ENCODE peak calls at places on chromosomes 5 and 9, in eight cellular contexts. J, P, V, L, F, Y, K and T are unnamed samples.

GRCh38 chr5:37247036-37247435 is 2.1 kb downstream of the CPLANE1 start:
- DNase-seq in P (no peak), V (no peak), K (no peak), Y (no peak), L (no peak), F (peak), J (no peak), T (no peak)

GRCh38 chr9:21506910-21507795 is 25.0 kb upstream of the IFNE start:
- DNase-seq in K (no peak), J (no peak), P (no peak), Y (peak), L (no peak), V (no peak), F (peak), T (no peak)

GRCh38 chr5:38651806-38652205 is 95.4 kb upstream of the LIFR start:
- DNase-seq in Y (no peak), K (no peak), P (no peak), L (no peak), V (no peak), F (no peak), J (no peak), T (no peak)

GRCh38 chr5:21654-22233 is 70.2 kb upstream of the PLEKHG4B start:
- DNase-seq in P (no peak), F (no peak), K (no peak), V (peak), L (no peak), J (peak), Y (peak), T (peak)

GRCh38 chr5:134091626-134092121 is 22.8 kb upstream of the TCF7 start:
- DNase-seq in J (no peak), Y (no peak), F (no peak), P (no peak), K (no peak), V (no peak), L (no peak), T (no peak)

GRCh38 chr5:109350537-109351270 is 59.1 kb downstream of the PJA2 start:
- DNase-seq in J (no peak), Y (no peak), K (no peak), P (no peak), L (no peak), V (no peak), F (no peak), T (no peak)

GRCh38 chr5:95081500-95082355 is 203.2 kb downstream of the MCTP1 start:
- DNase-seq in J (peak), Y (peak), K (no peak), P (no peak), V (no peak), F (peak), L (no peak), T (no peak)

GRCh38 chr5:33639478-33639877 is 198.7 kb downstream of the TARS1 start:
- DNase-seq in J (no peak), Y (no peak), F (no peak), K (no peak), P (no peak), L (no peak), V (no peak), T (no peak)

GRCh38 chr5:174947548-174947947 is 223.2 kb downstream of the MSX2 start:
- DNase-seq in V (no peak), F (no peak), J (no peak), K (no peak), L (no peak), Y (no peak), P (no peak), T (no peak)

GRCh38 chr9:115694991-115695390 is 458.6 kb upstream of the PAPPA start:
- DNase-seq in V (no peak), P (no peak), J (no peak), Y (no peak), F (no peak), L (no peak), K (no peak), T (no peak)

GRCh38 chr9:125387861-125388524 is 126.4 kb downstream of the GAPVD1 start:
- DNase-seq in P (peak), F (no peak), Y (no peak), K (no peak), J (no peak), V (no peak), L (no peak), T (no peak)

GRCh38 chr5:135694016-135694415 is 115.2 kb upstream of the CXCL14 start:
- DNase-seq in P (no peak), J (no peak), F (no peak), K (no peak), Y (no peak), L (no peak), V (no peak), T (no peak)

GRCh38 chr5:3595102-3595961 is at the start of gene IRX1:
- DNase-seq in L (peak), J (no peak), V (peak), K (no peak), Y (no peak), F (no peak), P (no peak), T (no peak)

GRCh38 chr9:4828776-4829175 is 36.0 kb downstream of the RCL1 start:
- DNase-seq in V (no peak), Y (no peak), J (no peak), P (peak), L (no peak), F (peak), K (no peak), T (no peak)

GRCh38 chr9:136345281-136346156 is 18.0 kb downstream of the DNLZ start:
- DNase-seq in Y (peak), J (no peak), V (peak), L (peak), F (peak), K (no peak), P (peak), T (no peak)

GRCh38 chr5:119795768-119796167 is 166.4 kb downstream of the FAM170A start:
- DNase-seq in V (no peak), K (no peak), F (no peak), Y (no peak), L (no peak), P (peak), J (no peak), T (no peak)
- TF ChIP-seq MAX in V (no peak), K (no peak), F (no peak), Y (no peak), L (no peak), P (no peak), J (no peak), T (no peak)

GRCh38 chr9:14180942-14181270 is 133.0 kb downstream of the NFIB start:
- DNase-seq in L (no peak), V (no peak), F (no peak), K (no peak), P (no peak), Y (no peak), J (no peak), T (no peak)

GRCh38 chr9:14183001-14183400 is 130.9 kb downstream of the NFIB start:
- DNase-seq in V (no peak), F (no peak), K (no peak), J (no peak), P (no peak), Y (no peak), L (no peak), T (no peak)

GRCh38 chr9:14180077-14180941 is 133.6 kb downstream of the NFIB start:
- DNase-seq in K (no peak), J (no peak), V (no peak), L (no peak), F (no peak), Y (no peak), P (no peak), T (no peak)

GRCh38 chr9:14175778-14176177 is 138.2 kb downstream of the NFIB start:
- DNase-seq in Y (no peak), F (no peak), K (no peak), L (no peak), P (no peak), V (no peak), J (no peak), T (no peak)

DNA sequence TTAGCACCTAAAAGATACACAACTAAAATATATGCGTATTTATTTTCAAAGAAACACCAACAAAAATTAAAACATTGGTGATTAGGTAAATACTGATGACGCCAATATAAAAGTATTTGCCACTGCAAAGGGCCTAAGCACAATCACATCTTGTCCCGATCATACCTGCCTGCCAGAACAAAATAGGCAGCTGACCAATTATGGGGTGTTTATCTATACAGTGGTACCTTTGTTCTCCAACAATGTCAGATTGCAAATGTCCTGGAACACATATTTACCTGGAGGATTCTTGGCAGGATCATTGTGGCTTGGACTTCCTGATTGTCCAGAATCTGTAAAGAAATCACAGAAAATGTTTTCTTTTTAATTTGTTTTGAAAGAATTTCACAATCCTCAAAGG is 134.5 kb downstream of the NFIB start:
- DNase-seq in F (no peak), P (no peak), Y (no peak), L (no peak), V (no peak), J (no peak), K (no peak), T (peak)
- TF ChIP-seq MAX in F (no peak), P (no peak), Y (no peak), L (no peak), V (no peak), J (no peak), K (no peak), T (no peak)

GRCh38 chr5:145938699-145939531 is 2.5 kb downstream of the SH3RF2 start:
- DNase-seq in F (no peak), K (no peak), L (no peak), P (no peak), Y (no peak), V (peak), J (no peak), T (no peak)

GRCh38 chr5:145937432-145938250 is 1.3 kb downstream of the SH3RF2 start:
- DNase-seq in P (no peak), F (no peak), K (peak), L (peak), Y (peak), V (peak), J (peak), T (peak)

GRCh38 chr5:145939532-145940065 is 3.2 kb downstream of the SH3RF2 start:
- DNase-seq in V (no peak), F (no peak), J (no peak), L (no peak), Y (no peak), K (no peak), P (no peak), T (no peak)

GRCh38 chr5:145934276-145934675 is 2.1 kb upstream of the SH3RF2 start:
- DNase-seq in Y (no peak), K (no peak), F (no peak), L (no peak), V (no peak), P (no peak), J (peak), T (no peak)

DNA sequence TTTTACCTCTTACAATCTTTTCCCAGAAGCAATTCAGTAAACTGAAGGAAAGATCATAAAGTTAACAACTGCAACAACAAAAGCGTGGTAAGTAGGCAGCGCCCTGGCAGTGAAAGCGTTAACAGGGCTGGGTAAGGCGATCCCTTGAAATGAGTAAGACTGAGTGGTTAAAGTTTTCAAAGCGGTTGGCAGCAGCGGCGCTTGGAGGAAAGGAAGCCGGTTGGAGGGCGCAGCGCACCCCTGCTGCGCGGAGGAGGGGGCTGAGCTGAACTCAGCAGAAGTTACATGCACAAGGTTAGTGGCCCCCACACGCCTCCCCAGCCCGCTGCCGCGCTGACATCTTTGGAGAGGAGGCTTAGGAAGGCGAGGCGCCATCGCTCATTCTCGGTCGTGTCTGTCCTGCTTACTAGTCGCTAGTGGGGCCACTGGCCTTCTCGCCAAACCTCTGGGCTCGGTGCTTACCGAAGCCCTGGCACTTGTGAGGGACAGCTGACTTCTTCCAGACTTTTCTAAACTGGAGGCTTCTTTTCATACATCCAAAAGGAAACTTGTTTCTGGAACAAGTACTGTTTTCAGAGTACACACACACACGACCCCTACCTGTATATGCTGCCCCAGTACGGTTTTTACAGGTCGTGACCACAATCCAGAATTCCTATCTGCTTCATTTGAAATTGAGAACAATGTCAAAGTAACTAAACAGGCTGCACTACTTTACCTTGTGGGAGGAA is at the start of gene SH3RF2:
- DNase-seq in K (peak), V (no peak), J (peak), L (peak), Y (peak), F (peak), P (peak), T (peak)
- TF ChIP-seq MAX in K (peak), V (no peak), J (peak), L (peak), Y (peak), F (no peak), P (no peak), T (no peak)

GRCh38 chr5:16048132-16048531 is 131.5 kb downstream of the MARCHF11 start:
- DNase-seq in J (no peak), P (no peak), Y (no peak), F (no peak), K (no peak), V (no peak), L (no peak), T (no peak)

GRCh38 chr5:16049766-16050165 is 129.8 kb downstream of the MARCHF11 start:
- DNase-seq in J (no peak), V (no peak), P (no peak), F (no peak), L (no peak), Y (no peak), K (no peak), T (no peak)

GRCh38 chr5:16050414-16050813 is 129.2 kb downstream of the MARCHF11 start:
- DNase-seq in Y (no peak), K (no peak), L (no peak), F (no peak), V (no peak), P (no peak), J (no peak), T (no peak)

DNA sequence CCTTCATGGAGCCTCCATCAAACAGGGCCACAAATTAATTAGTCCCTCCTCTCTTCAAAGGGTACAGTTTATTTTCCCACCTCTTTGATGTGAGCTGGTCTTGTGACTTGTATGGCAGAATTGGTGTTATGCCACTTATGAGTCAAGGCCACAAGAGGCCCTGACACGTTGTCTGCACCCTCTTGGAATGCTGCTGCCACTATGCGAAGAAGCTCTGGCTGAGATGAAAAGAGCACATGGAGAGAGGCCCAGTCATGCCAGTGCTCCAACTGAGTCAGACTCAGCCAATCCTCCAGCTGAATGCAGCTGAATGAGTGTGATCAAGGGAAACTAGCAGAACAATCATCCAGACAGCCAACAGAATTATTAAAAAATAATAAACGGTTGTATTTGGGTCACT is 128.3 kb downstream of the MARCHF11 start:
- DNase-seq in V (no peak), F (no peak), K (no peak), J (no peak), P (no peak), Y (no peak), L (no peak), T (no peak)
- TF ChIP-seq MAX in V (no peak), F (no peak), K (no peak), J (no peak), P (no peak), Y (no peak), L (no peak), T (no peak)

GRCh38 chr5:73974871-73975351 is 348.9 kb downstream of the ARHGEF28 start:
- DNase-seq in F (no peak), P (no peak), J (no peak), V (no peak), K (no peak), Y (no peak), L (no peak), T (no peak)
- TF ChIP-seq MAX in F (no peak), P (no peak), J (no peak), V (no peak), K (no peak), Y (no peak), L (no peak), T (no peak)